ENCODE peak calls at places on chromosomes 2 and 18, in nine cellular contexts. One of them, this sample, is unnamed.

GRCh38 chr2:155223781-155224406 is 525.4 kb downstream of the KCNJ3 start:
- DNase-seq in activated CD4-positive, alpha-beta T cell treated with anti-CD3 and anti-CD28 coated beads, Interleukin-2, amount 10 ng/mL, durations not matched to agents 7 days and 5 days: no peak
- DNase-seq in ureter: no peak
- DNase-seq in posterior cingulate gyrus: no peak
- DNase-seq in activated T-helper 1 cell treated with anti-CD3 and anti-CD28 coated beads, Interleukin-2, amount 50 U/mL, for 16 hours: no peak
- DNase-seq in T-helper 9 cell: no peak
- DNase-seq in IMR-90: no peak
- DNase-seq in effector memory CD8-positive, alpha-beta T cell: no peak
- DNase-seq in neural progenitor cell: peak
- DNase-seq in this sample: no peak

GRCh38 chr2:241948299-241948897 is 78.9 kb downstream of the RTP5 start:
- DNase-seq in activated CD4-positive, alpha-beta T cell treated with anti-CD3 and anti-CD28 coated beads, Interleukin-2, amount 10 ng/mL, durations not matched to agents 7 days and 5 days: no peak
- DNase-seq in ureter: no peak
- DNase-seq in posterior cingulate gyrus: no peak
- DNase-seq in activated T-helper 1 cell treated with anti-CD3 and anti-CD28 coated beads, Interleukin-2, amount 50 U/mL, for 16 hours: no peak
- DNase-seq in T-helper 9 cell: no peak
- DNase-seq in IMR-90: no peak
- DNase-seq in effector memory CD8-positive, alpha-beta T cell: no peak
- DNase-seq in neural progenitor cell: no peak
- DNase-seq in this sample: no peak

GRCh38 chr2:191204443-191204842 is 40.8 kb upstream of the MYO1B start:
- DNase-seq in activated CD4-positive, alpha-beta T cell treated with anti-CD3 and anti-CD28 coated beads, Interleukin-2, amount 10 ng/mL, durations not matched to agents 7 days and 5 days: no peak
- DNase-seq in ureter: no peak
- DNase-seq in posterior cingulate gyrus: no peak
- DNase-seq in activated T-helper 1 cell treated with anti-CD3 and anti-CD28 coated beads, Interleukin-2, amount 50 U/mL, for 16 hours: no peak
- DNase-seq in T-helper 9 cell: no peak
- DNase-seq in IMR-90: no peak
- DNase-seq in effector memory CD8-positive, alpha-beta T cell: no peak
- DNase-seq in neural progenitor cell: no peak
- DNase-seq in this sample: peak

GRCh38 chr18:59704146-59704545 is 6.9 kb upstream of the CCBE1 start:
- DNase-seq in activated CD4-positive, alpha-beta T cell treated with anti-CD3 and anti-CD28 coated beads, Interleukin-2, amount 10 ng/mL, durations not matched to agents 7 days and 5 days: no peak
- DNase-seq in ureter: no peak
- DNase-seq in posterior cingulate gyrus: no peak
- DNase-seq in activated T-helper 1 cell treated with anti-CD3 and anti-CD28 coated beads, Interleukin-2, amount 50 U/mL, for 16 hours: no peak
- DNase-seq in T-helper 9 cell: no peak
- DNase-seq in IMR-90: no peak
- DNase-seq in effector memory CD8-positive, alpha-beta T cell: no peak
- DNase-seq in neural progenitor cell: no peak
- DNase-seq in this sample: no peak

GRCh38 chr2:236240228-236240990 is 23.8 kb downstream of the ASB18 start:
- DNase-seq in activated CD4-positive, alpha-beta T cell treated with anti-CD3 and anti-CD28 coated beads, Interleukin-2, amount 10 ng/mL, durations not matched to agents 7 days and 5 days: no peak
- DNase-seq in ureter: peak
- DNase-seq in posterior cingulate gyrus: no peak
- DNase-seq in activated T-helper 1 cell treated with anti-CD3 and anti-CD28 coated beads, Interleukin-2, amount 50 U/mL, for 16 hours: no peak
- DNase-seq in T-helper 9 cell: no peak
- DNase-seq in IMR-90: peak
- DNase-seq in effector memory CD8-positive, alpha-beta T cell: no peak
- DNase-seq in neural progenitor cell: peak
- DNase-seq in this sample: no peak

GRCh38 chr2:21469564-21469963 is 345.8 kb downstream of the TDRD15 start:
- DNase-seq in activated CD4-positive, alpha-beta T cell treated with anti-CD3 and anti-CD28 coated beads, Interleukin-2, amount 10 ng/mL, durations not matched to agents 7 days and 5 days: no peak
- DNase-seq in ureter: no peak
- DNase-seq in posterior cingulate gyrus: no peak
- DNase-seq in activated T-helper 1 cell treated with anti-CD3 and anti-CD28 coated beads, Interleukin-2, amount 50 U/mL, for 16 hours: no peak
- DNase-seq in T-helper 9 cell: no peak
- DNase-seq in IMR-90: no peak
- DNase-seq in effector memory CD8-positive, alpha-beta T cell: no peak
- DNase-seq in neural progenitor cell: no peak
- DNase-seq in this sample: no peak

GRCh38 chr2:122168799-122169198 is 413.3 kb downstream of the TSN start:
- DNase-seq in activated CD4-positive, alpha-beta T cell treated with anti-CD3 and anti-CD28 coated beads, Interleukin-2, amount 10 ng/mL, durations not matched to agents 7 days and 5 days: no peak
- DNase-seq in ureter: no peak
- DNase-seq in posterior cingulate gyrus: no peak
- DNase-seq in activated T-helper 1 cell treated with anti-CD3 and anti-CD28 coated beads, Interleukin-2, amount 50 U/mL, for 16 hours: no peak
- DNase-seq in T-helper 9 cell: no peak
- DNase-seq in IMR-90: no peak
- DNase-seq in effector memory CD8-positive, alpha-beta T cell: no peak
- DNase-seq in neural progenitor cell: peak
- DNase-seq in this sample: no peak

GRCh38 chr2:119005081-119005480 is 63.1 kb downstream of the MARCO start:
- DNase-seq in activated CD4-positive, alpha-beta T cell treated with anti-CD3 and anti-CD28 coated beads, Interleukin-2, amount 10 ng/mL, durations not matched to agents 7 days and 5 days: no peak
- DNase-seq in ureter: peak
- DNase-seq in posterior cingulate gyrus: no peak
- DNase-seq in activated T-helper 1 cell treated with anti-CD3 and anti-CD28 coated beads, Interleukin-2, amount 50 U/mL, for 16 hours: no peak
- DNase-seq in T-helper 9 cell: no peak
- DNase-seq in IMR-90: no peak
- DNase-seq in effector memory CD8-positive, alpha-beta T cell: no peak
- DNase-seq in neural progenitor cell: no peak
- DNase-seq in this sample: no peak

GRCh38 chr2:204743368-204743960 is 198.2 kb downstream of the PARD3B start:
- DNase-seq in activated CD4-positive, alpha-beta T cell treated with anti-CD3 and anti-CD28 coated beads, Interleukin-2, amount 10 ng/mL, durations not matched to agents 7 days and 5 days: no peak
- DNase-seq in ureter: no peak
- DNase-seq in posterior cingulate gyrus: no peak
- DNase-seq in activated T-helper 1 cell treated with anti-CD3 and anti-CD28 coated beads, Interleukin-2, amount 50 U/mL, for 16 hours: no peak
- DNase-seq in T-helper 9 cell: no peak
- DNase-seq in IMR-90: peak
- DNase-seq in effector memory CD8-positive, alpha-beta T cell: no peak
- DNase-seq in neural progenitor cell: no peak
- DNase-seq in this sample: no peak

GRCh38 chr2:207352978-207353377 is 176.8 kb upstream of the CREB1 start:
- DNase-seq in activated CD4-positive, alpha-beta T cell treated with anti-CD3 and anti-CD28 coated beads, Interleukin-2, amount 10 ng/mL, durations not matched to agents 7 days and 5 days: peak
- DNase-seq in ureter: no peak
- DNase-seq in posterior cingulate gyrus: peak
- DNase-seq in activated T-helper 1 cell treated with anti-CD3 and anti-CD28 coated beads, Interleukin-2, amount 50 U/mL, for 16 hours: no peak
- DNase-seq in T-helper 9 cell: no peak
- DNase-seq in IMR-90: peak
- DNase-seq in effector memory CD8-positive, alpha-beta T cell: no peak
- DNase-seq in neural progenitor cell: peak
- DNase-seq in this sample: peak

GRCh38 chr2:134250840-134251461 is 2.9 kb upstream of the MGAT5 start:
- DNase-seq in activated CD4-positive, alpha-beta T cell treated with anti-CD3 and anti-CD28 coated beads, Interleukin-2, amount 10 ng/mL, durations not matched to agents 7 days and 5 days: no peak
- DNase-seq in ureter: no peak
- DNase-seq in posterior cingulate gyrus: no peak
- DNase-seq in activated T-helper 1 cell treated with anti-CD3 and anti-CD28 coated beads, Interleukin-2, amount 50 U/mL, for 16 hours: no peak
- DNase-seq in T-helper 9 cell: no peak
- DNase-seq in IMR-90: no peak
- DNase-seq in effector memory CD8-positive, alpha-beta T cell: no peak
- DNase-seq in neural progenitor cell: no peak
- DNase-seq in this sample: no peak

GRCh38 chr2:209901187-209901586 is 101.3 kb upstream of the RPE start:
- DNase-seq in activated CD4-positive, alpha-beta T cell treated with anti-CD3 and anti-CD28 coated beads, Interleukin-2, amount 10 ng/mL, durations not matched to agents 7 days and 5 days: no peak
- DNase-seq in ureter: no peak
- DNase-seq in posterior cingulate gyrus: no peak
- DNase-seq in activated T-helper 1 cell treated with anti-CD3 and anti-CD28 coated beads, Interleukin-2, amount 50 U/mL, for 16 hours: no peak
- DNase-seq in T-helper 9 cell: no peak
- DNase-seq in IMR-90: no peak
- DNase-seq in effector memory CD8-positive, alpha-beta T cell: no peak
- DNase-seq in neural progenitor cell: no peak
- DNase-seq in this sample: no peak

GRCh38 chr18:59311631-59312030 is 6.8 kb downstream of the CPLX4 start:
- DNase-seq in activated CD4-positive, alpha-beta T cell treated with anti-CD3 and anti-CD28 coated beads, Interleukin-2, amount 10 ng/mL, durations not matched to agents 7 days and 5 days: no peak
- DNase-seq in ureter: no peak
- DNase-seq in posterior cingulate gyrus: no peak
- DNase-seq in activated T-helper 1 cell treated with anti-CD3 and anti-CD28 coated beads, Interleukin-2, amount 50 U/mL, for 16 hours: no peak
- DNase-seq in T-helper 9 cell: no peak
- DNase-seq in IMR-90: peak
- DNase-seq in effector memory CD8-positive, alpha-beta T cell: no peak
- DNase-seq in neural progenitor cell: no peak
- DNase-seq in this sample: no peak

GRCh38 chr2:98479959-98480524 is 35.4 kb downstream of the INPP4A start:
- DNase-seq in activated CD4-positive, alpha-beta T cell treated with anti-CD3 and anti-CD28 coated beads, Interleukin-2, amount 10 ng/mL, durations not matched to agents 7 days and 5 days: peak
- DNase-seq in ureter: peak
- DNase-seq in posterior cingulate gyrus: no peak
- DNase-seq in activated T-helper 1 cell treated with anti-CD3 and anti-CD28 coated beads, Interleukin-2, amount 50 U/mL, for 16 hours: no peak
- DNase-seq in T-helper 9 cell: peak
- DNase-seq in IMR-90: peak
- DNase-seq in effector memory CD8-positive, alpha-beta T cell: peak
- DNase-seq in neural progenitor cell: no peak
- DNase-seq in this sample: peak

GRCh38 chr2:74575320-74575719 is 20.8 kb downstream of the DOK1 start:
- DNase-seq in activated CD4-positive, alpha-beta T cell treated with anti-CD3 and anti-CD28 coated beads, Interleukin-2, amount 10 ng/mL, durations not matched to agents 7 days and 5 days: no peak
- DNase-seq in ureter: no peak
- DNase-seq in posterior cingulate gyrus: no peak
- DNase-seq in activated T-helper 1 cell treated with anti-CD3 and anti-CD28 coated beads, Interleukin-2, amount 50 U/mL, for 16 hours: no peak
- DNase-seq in T-helper 9 cell: no peak
- DNase-seq in IMR-90: no peak
- DNase-seq in effector memory CD8-positive, alpha-beta T cell: no peak
- DNase-seq in neural progenitor cell: no peak
- DNase-seq in this sample: no peak

GRCh38 chr2:62817348-62817747 is 111.8 kb downstream of the EHBP1 start:
- DNase-seq in activated CD4-positive, alpha-beta T cell treated with anti-CD3 and anti-CD28 coated beads, Interleukin-2, amount 10 ng/mL, durations not matched to agents 7 days and 5 days: no peak
- DNase-seq in ureter: no peak
- DNase-seq in posterior cingulate gyrus: no peak
- DNase-seq in activated T-helper 1 cell treated with anti-CD3 and anti-CD28 coated beads, Interleukin-2, amount 50 U/mL, for 16 hours: no peak
- DNase-seq in T-helper 9 cell: no peak
- DNase-seq in IMR-90: no peak
- DNase-seq in effector memory CD8-positive, alpha-beta T cell: no peak
- DNase-seq in neural progenitor cell: no peak
- DNase-seq in this sample: no peak

GRCh38 chr2:3520591-3520990 is 1.3 kb upstream of the ADI1 start:
- DNase-seq in activated CD4-positive, alpha-beta T cell treated with anti-CD3 and anti-CD28 coated beads, Interleukin-2, amount 10 ng/mL, durations not matched to agents 7 days and 5 days: no peak
- DNase-seq in ureter: no peak
- DNase-seq in posterior cingulate gyrus: no peak
- DNase-seq in activated T-helper 1 cell treated with anti-CD3 and anti-CD28 coated beads, Interleukin-2, amount 50 U/mL, for 16 hours: no peak
- DNase-seq in T-helper 9 cell: no peak
- DNase-seq in IMR-90: no peak
- DNase-seq in effector memory CD8-positive, alpha-beta T cell: no peak
- DNase-seq in neural progenitor cell: no peak
- DNase-seq in this sample: no peak

GRCh38 chr2:189641047-189641446 is 20.2 kb upstream of the ASNSD1 start:
- DNase-seq in activated CD4-positive, alpha-beta T cell treated with anti-CD3 and anti-CD28 coated beads, Interleukin-2, amount 10 ng/mL, durations not matched to agents 7 days and 5 days: no peak
- DNase-seq in ureter: no peak
- DNase-seq in posterior cingulate gyrus: no peak
- DNase-seq in activated T-helper 1 cell treated with anti-CD3 and anti-CD28 coated beads, Interleukin-2, amount 50 U/mL, for 16 hours: no peak
- DNase-seq in T-helper 9 cell: no peak
- DNase-seq in IMR-90: no peak
- DNase-seq in effector memory CD8-positive, alpha-beta T cell: no peak
- DNase-seq in neural progenitor cell: peak
- DNase-seq in this sample: no peak

GRCh38 chr2:229090231-229090630 is 180.9 kb downstream of the PID1 start:
- DNase-seq in activated CD4-positive, alpha-beta T cell treated with anti-CD3 and anti-CD28 coated beads, Interleukin-2, amount 10 ng/mL, durations not matched to agents 7 days and 5 days: no peak
- DNase-seq in ureter: no peak
- DNase-seq in posterior cingulate gyrus: no peak
- DNase-seq in activated T-helper 1 cell treated with anti-CD3 and anti-CD28 coated beads, Interleukin-2, amount 50 U/mL, for 16 hours: no peak
- DNase-seq in T-helper 9 cell: no peak
- DNase-seq in IMR-90: peak
- DNase-seq in effector memory CD8-positive, alpha-beta T cell: no peak
- DNase-seq in neural progenitor cell: no peak
- DNase-seq in this sample: no peak

GRCh38 chr2:51994123-51994788 is 962.3 kb upstream of the NRXN1 start:
- DNase-seq in activated CD4-positive, alpha-beta T cell treated with anti-CD3 and anti-CD28 coated beads, Interleukin-2, amount 10 ng/mL, durations not matched to agents 7 days and 5 days: no peak
- DNase-seq in ureter: no peak
- DNase-seq in posterior cingulate gyrus: no peak
- DNase-seq in activated T-helper 1 cell treated with anti-CD3 and anti-CD28 coated beads, Interleukin-2, amount 50 U/mL, for 16 hours: no peak
- DNase-seq in T-helper 9 cell: no peak
- DNase-seq in IMR-90: no peak
- DNase-seq in effector memory CD8-positive, alpha-beta T cell: no peak
- DNase-seq in neural progenitor cell: no peak
- DNase-seq in this sample: no peak

GRCh38 chr2:212777020-212777491 is 238.5 kb upstream of the ERBB4 start:
- DNase-seq in activated CD4-positive, alpha-beta T cell treated with anti-CD3 and anti-CD28 coated beads, Interleukin-2, amount 10 ng/mL, durations not matched to agents 7 days and 5 days: peak
- DNase-seq in ureter: no peak
- DNase-seq in posterior cingulate gyrus: no peak
- DNase-seq in activated T-helper 1 cell treated with anti-CD3 and anti-CD28 coated beads, Interleukin-2, amount 50 U/mL, for 16 hours: no peak
- DNase-seq in T-helper 9 cell: no peak
- DNase-seq in IMR-90: peak
- DNase-seq in effector memory CD8-positive, alpha-beta T cell: no peak
- DNase-seq in neural progenitor cell: peak
- DNase-seq in this sample: peak

GRCh38 chr2:18435425-18436037 is 124.9 kb downstream of the RDH14 start:
- DNase-seq in activated CD4-positive, alpha-beta T cell treated with anti-CD3 and anti-CD28 coated beads, Interleukin-2, amount 10 ng/mL, durations not matched to agents 7 days and 5 days: peak
- DNase-seq in ureter: no peak
- DNase-seq in posterior cingulate gyrus: no peak
- DNase-seq in activated T-helper 1 cell treated with anti-CD3 and anti-CD28 coated beads, Interleukin-2, amount 50 U/mL, for 16 hours: no peak
- DNase-seq in T-helper 9 cell: no peak
- DNase-seq in IMR-90: peak
- DNase-seq in effector memory CD8-positive, alpha-beta T cell: no peak
- DNase-seq in neural progenitor cell: peak
- DNase-seq in this sample: peak

GRCh38 chr2:131966256-131966655 is 195.5 kb downstream of the ANKRD30BL start:
- DNase-seq in activated CD4-positive, alpha-beta T cell treated with anti-CD3 and anti-CD28 coated beads, Interleukin-2, amount 10 ng/mL, durations not matched to agents 7 days and 5 days: no peak
- DNase-seq in ureter: no peak
- DNase-seq in posterior cingulate gyrus: no peak
- DNase-seq in activated T-helper 1 cell treated with anti-CD3 and anti-CD28 coated beads, Interleukin-2, amount 50 U/mL, for 16 hours: no peak
- DNase-seq in T-helper 9 cell: no peak
- DNase-seq in IMR-90: no peak
- DNase-seq in effector memory CD8-positive, alpha-beta T cell: no peak
- DNase-seq in neural progenitor cell: no peak
- DNase-seq in this sample: no peak

GRCh38 chr18:36576339-36576738 is 252.5 kb downstream of the TPGS2 start:
- DNase-seq in activated CD4-positive, alpha-beta T cell treated with anti-CD3 and anti-CD28 coated beads, Interleukin-2, amount 10 ng/mL, durations not matched to agents 7 days and 5 days: no peak
- DNase-seq in ureter: no peak
- DNase-seq in posterior cingulate gyrus: no peak
- DNase-seq in activated T-helper 1 cell treated with anti-CD3 and anti-CD28 coated beads, Interleukin-2, amount 50 U/mL, for 16 hours: no peak
- DNase-seq in T-helper 9 cell: no peak
- DNase-seq in IMR-90: no peak
- DNase-seq in effector memory CD8-positive, alpha-beta T cell: no peak
- DNase-seq in neural progenitor cell: no peak
- DNase-seq in this sample: no peak

GRCh38 chr18:21180588-21180987 is 61.4 kb upstream of the GREB1L start:
- DNase-seq in activated CD4-positive, alpha-beta T cell treated with anti-CD3 and anti-CD28 coated beads, Interleukin-2, amount 10 ng/mL, durations not matched to agents 7 days and 5 days: no peak
- DNase-seq in ureter: no peak
- DNase-seq in posterior cingulate gyrus: no peak
- DNase-seq in activated T-helper 1 cell treated with anti-CD3 and anti-CD28 coated beads, Interleukin-2, amount 50 U/mL, for 16 hours: no peak
- DNase-seq in T-helper 9 cell: no peak
- DNase-seq in IMR-90: no peak
- DNase-seq in effector memory CD8-positive, alpha-beta T cell: no peak
- DNase-seq in neural progenitor cell: no peak
- DNase-seq in this sample: no peak

GRCh38 chr2:119264781-119265692 is 41.4 kb downstream of the STEAP3 start:
- DNase-seq in activated CD4-positive, alpha-beta T cell treated with anti-CD3 and anti-CD28 coated beads, Interleukin-2, amount 10 ng/mL, durations not matched to agents 7 days and 5 days: peak
- DNase-seq in ureter: no peak
- DNase-seq in posterior cingulate gyrus: no peak
- DNase-seq in activated T-helper 1 cell treated with anti-CD3 and anti-CD28 coated beads, Interleukin-2, amount 50 U/mL, for 16 hours: no peak
- DNase-seq in T-helper 9 cell: no peak
- DNase-seq in IMR-90: peak
- DNase-seq in effector memory CD8-positive, alpha-beta T cell: no peak
- DNase-seq in neural progenitor cell: peak
- DNase-seq in this sample: peak

GRCh38 chr2:188628989-188629889 is 337.6 kb downstream of the GULP1 start:
- DNase-seq in activated CD4-positive, alpha-beta T cell treated with anti-CD3 and anti-CD28 coated beads, Interleukin-2, amount 10 ng/mL, durations not matched to agents 7 days and 5 days: no peak
- DNase-seq in ureter: no peak
- DNase-seq in posterior cingulate gyrus: no peak
- DNase-seq in activated T-helper 1 cell treated with anti-CD3 and anti-CD28 coated beads, Interleukin-2, amount 50 U/mL, for 16 hours: no peak
- DNase-seq in T-helper 9 cell: no peak
- DNase-seq in IMR-90: peak
- DNase-seq in effector memory CD8-positive, alpha-beta T cell: no peak
- DNase-seq in neural progenitor cell: peak
- DNase-seq in this sample: no peak

GRCh38 chr2:170972508-170973224 is 43.6 kb downstream of the GORASP2 start:
- DNase-seq in activated CD4-positive, alpha-beta T cell treated with anti-CD3 and anti-CD28 coated beads, Interleukin-2, amount 10 ng/mL, durations not matched to agents 7 days and 5 days: no peak
- DNase-seq in ureter: no peak
- DNase-seq in posterior cingulate gyrus: no peak
- DNase-seq in activated T-helper 1 cell treated with anti-CD3 and anti-CD28 coated beads, Interleukin-2, amount 50 U/mL, for 16 hours: no peak
- DNase-seq in T-helper 9 cell: no peak
- DNase-seq in IMR-90: no peak
- DNase-seq in effector memory CD8-positive, alpha-beta T cell: no peak
- DNase-seq in neural progenitor cell: peak
- DNase-seq in this sample: no peak

GRCh38 chr18:48931680-48932461 is 18.9 kb downstream of the SMAD7 start:
- DNase-seq in activated CD4-positive, alpha-beta T cell treated with anti-CD3 and anti-CD28 coated beads, Interleukin-2, amount 10 ng/mL, durations not matched to agents 7 days and 5 days: peak
- DNase-seq in ureter: no peak
- DNase-seq in posterior cingulate gyrus: no peak
- DNase-seq in activated T-helper 1 cell treated with anti-CD3 and anti-CD28 coated beads, Interleukin-2, amount 50 U/mL, for 16 hours: no peak
- DNase-seq in T-helper 9 cell: no peak
- DNase-seq in IMR-90: no peak
- DNase-seq in effector memory CD8-positive, alpha-beta T cell: no peak
- DNase-seq in neural progenitor cell: no peak
- DNase-seq in this sample: no peak

This sample was measured in activated CD8-positive, alpha-beta T cell treated with anti-CD3 and anti-CD28 coated beads, Interleukin-2, amount 10 ng/mL, durations not matched to agents 7 days and 5 days.